ENCODE peak calls at places on chromosome 18, in seven cellular contexts. One of them, this sample, is unnamed.

GRCh38 chr18:48997985-48998831 is 47.4 kb upstream of the SMAD7 start:
- DNase-seq in MV-4-11: peak
- DNase-seq in HTR-8/SVneo: peak
- DNase-seq in kidney epithelial cell: peak
- DNase-seq in SK-N-DZ: no peak
- DNase-seq in lower lobe of right lung: peak
- DNase-seq in RPMI8226: no peak
- DNase-seq in this sample: peak

GRCh38 chr18:10041180-10041579 is 127.4 kb downstream of the VAPA start:
- DNase-seq in MV-4-11: no peak
- DNase-seq in HTR-8/SVneo: no peak
- DNase-seq in kidney epithelial cell: no peak
- DNase-seq in SK-N-DZ: no peak
- DNase-seq in lower lobe of right lung: no peak
- DNase-seq in RPMI8226: no peak
- DNase-seq in this sample: no peak

GRCh38 chr18:5456577-5457466 is 87.0 kb downstream of the EPB41L3 start:
- DNase-seq in MV-4-11: peak
- DNase-seq in HTR-8/SVneo: peak
- DNase-seq in kidney epithelial cell: no peak
- DNase-seq in SK-N-DZ: peak
- DNase-seq in lower lobe of right lung: no peak
- DNase-seq in RPMI8226: no peak
- DNase-seq in this sample: no peak

GRCh38 chr18:63307555-63308200 is 11.9 kb downstream of the BCL2 start:
- DNase-seq in MV-4-11: peak
- DNase-seq in HTR-8/SVneo: no peak
- DNase-seq in kidney epithelial cell: no peak
- DNase-seq in SK-N-DZ: peak
- DNase-seq in lower lobe of right lung: no peak
- DNase-seq in RPMI8226: no peak
- DNase-seq in this sample: no peak

GRCh38 chr18:61852496-61852895 is 40.3 kb downstream of the RNF152 start:
- DNase-seq in MV-4-11: no peak
- DNase-seq in HTR-8/SVneo: no peak
- DNase-seq in kidney epithelial cell: no peak
- DNase-seq in SK-N-DZ: no peak
- DNase-seq in lower lobe of right lung: no peak
- DNase-seq in RPMI8226: no peak
- DNase-seq in this sample: no peak

GRCh38 chr18:25516121-25516520 is 164.2 kb upstream of the ZNF521 start:
- DNase-seq in MV-4-11: no peak
- DNase-seq in HTR-8/SVneo: no peak
- DNase-seq in kidney epithelial cell: no peak
- DNase-seq in SK-N-DZ: no peak
- DNase-seq in lower lobe of right lung: no peak
- DNase-seq in RPMI8226: no peak
- DNase-seq in this sample: no peak

GRCh38 chr18:50090370-50091312 is 104.3 kb downstream of the MYO5B start:
- DNase-seq in MV-4-11: no peak
- DNase-seq in HTR-8/SVneo: no peak
- DNase-seq in kidney epithelial cell: no peak
- DNase-seq in SK-N-DZ: no peak
- DNase-seq in lower lobe of right lung: no peak
- DNase-seq in RPMI8226: no peak
- DNase-seq in this sample: no peak

GRCh38 chr18:11654736-11655604 is 34.1 kb upstream of the GNAL start:
- DNase-seq in MV-4-11: no peak
- DNase-seq in HTR-8/SVneo: peak
- DNase-seq in kidney epithelial cell: no peak
- DNase-seq in SK-N-DZ: no peak
- DNase-seq in lower lobe of right lung: peak
- DNase-seq in RPMI8226: peak
- DNase-seq in this sample: no peak

GRCh38 chr18:13386891-13387801 is 168.6 kb downstream of the LDLRAD4 start:
- DNase-seq in MV-4-11: no peak
- DNase-seq in HTR-8/SVneo: no peak
- DNase-seq in kidney epithelial cell: no peak
- DNase-seq in SK-N-DZ: no peak
- DNase-seq in lower lobe of right lung: no peak
- DNase-seq in RPMI8226: no peak
- DNase-seq in this sample: no peak

GRCh38 chr18:50877545-50878265 is 1.2 kb upstream of the ME2 start:
- DNase-seq in MV-4-11: no peak
- DNase-seq in HTR-8/SVneo: no peak
- DNase-seq in kidney epithelial cell: no peak
- DNase-seq in SK-N-DZ: no peak
- DNase-seq in lower lobe of right lung: no peak
- DNase-seq in RPMI8226: no peak
- DNase-seq in this sample: no peak

GRCh38 chr18:47415888-47416287 is 164.4 kb upstream of the SKOR2 start:
- DNase-seq in MV-4-11: no peak
- DNase-seq in HTR-8/SVneo: no peak
- DNase-seq in kidney epithelial cell: no peak
- DNase-seq in SK-N-DZ: no peak
- DNase-seq in lower lobe of right lung: no peak
- DNase-seq in RPMI8226: no peak
- DNase-seq in this sample: no peak

GRCh38 chr18:25349131-25349925 is 2.6 kb downstream of the ZNF521 start:
- DNase-seq in MV-4-11: no peak
- DNase-seq in HTR-8/SVneo: no peak
- DNase-seq in kidney epithelial cell: no peak
- DNase-seq in SK-N-DZ: peak
- DNase-seq in lower lobe of right lung: peak
- DNase-seq in RPMI8226: no peak
- DNase-seq in this sample: no peak

GRCh38 chr18:67926929-67927864 is 410.7 kb upstream of the DSEL start:
- DNase-seq in MV-4-11: no peak
- DNase-seq in HTR-8/SVneo: no peak
- DNase-seq in kidney epithelial cell: no peak
- DNase-seq in SK-N-DZ: no peak
- DNase-seq in lower lobe of right lung: no peak
- DNase-seq in RPMI8226: no peak
- DNase-seq in this sample: no peak

GRCh38 chr18:75035944-75036343 is 173.0 kb downstream of the PTGR3 start:
- DNase-seq in MV-4-11: no peak
- DNase-seq in HTR-8/SVneo: no peak
- DNase-seq in kidney epithelial cell: no peak
- DNase-seq in SK-N-DZ: no peak
- DNase-seq in lower lobe of right lung: no peak
- DNase-seq in RPMI8226: no peak
- DNase-seq in this sample: no peak

GRCh38 chr18:65415167-65415566 is 335.6 kb upstream of the CDH7 start:
- DNase-seq in MV-4-11: no peak
- DNase-seq in HTR-8/SVneo: no peak
- DNase-seq in kidney epithelial cell: no peak
- DNase-seq in SK-N-DZ: peak
- DNase-seq in lower lobe of right lung: no peak
- DNase-seq in RPMI8226: no peak
- DNase-seq in this sample: no peak